ENCODE peak calls at places on chromosome 19, in four cellular contexts. Q is neuronal stem cell, V is trophoblast cell, M is H1. N is an unnamed sample.
A peak's percentile ranks its signal among the peaks of the same experiment; 100 is the strongest.

GRCh38 chr19:6415592-6416190 is 8.9 kb downstream of the KHSRP start:
- DNase-seq in M (no peak), Q (no peak), V (no peak), N (no peak)

GRCh38 chr19:35582760-35583159 is 3.2 kb upstream of the PMIS2 start:
- DNase-seq in Q (no peak), M (no peak), V (no peak), N (no peak)

GRCh38 chr19:46732966-46733692 is 12.7 kb upstream of the FKRP start:
- DNase-seq in Q (no peak), V (no peak), M (no peak), N (peak; percentile 76)

GRCh38 chr19:30096596-30097370 is 154.7 kb downstream of the URI1 start:
- DNase-seq in V (no peak), Q (no peak), M (no peak), N (no peak)

GRCh38 chr19:10292206-10292788 is 2.5 kb downstream of the ICAM5 start:
- DNase-seq in M (peak; percentile 100), Q (peak; percentile 77), V (peak; percentile 68), N (peak; percentile 76)

GRCh38 chr19:45554481-45554880 is 30.1 kb downstream of the OPA3 start:
- DNase-seq in M (no peak), V (no peak), Q (no peak), N (no peak)

GRCh38 chr19:40335855-40336700 is 12.1 kb downstream of the C19orf47 start:
- DNase-seq in M (no peak), V (no peak), Q (no peak), N (peak; percentile 9)

GRCh38 chr19:40360020-40360686 is 11.7 kb downstream of the PLD3 start:
- DNase-seq in Q (no peak), V (peak; percentile 14), M (no peak), N (no peak)

GRCh38 chr19:46426506-46427162 is 2.1 kb downstream of the PNMA8C start:
- DNase-seq in M (peak; percentile 91), V (peak; percentile 37), Q (peak; percentile 88), N (peak; percentile 83)

GRCh38 chr19:40163541-40164129 is 27.6 kb upstream of the MAP3K10 start:
- DNase-seq in M (no peak), V (no peak), Q (no peak), N (no peak)

GRCh38 chr19:35164418-35164817 is 9.9 kb downstream of the FXYD5 start:
- DNase-seq in M (no peak), Q (no peak), V (no peak), N (no peak)

GRCh38 chr19:9435279-9436268 is at the start of gene ZNF266:
- DNase-seq in Q (peak; percentile 87), M (peak; percentile 91), V (peak; percentile 96), N (peak; percentile 94)

GRCh38 chr19:56660381-56661105 is 11.0 kb downstream of the ZNF835 start:
- DNase-seq in Q (no peak), V (peak; percentile 33), M (no peak), N (no peak)

GRCh38 chr19:20558011-20558410 is 7.6 kb downstream of the ZNF737 start:
- DNase-seq in Q (no peak), V (peak; percentile 8), M (peak; percentile 79), N (no peak)

GRCh38 chr19:49696865-49697264 is 5.9 kb downstream of the CPT1C start:
- DNase-seq in Q (no peak), M (no peak), V (no peak), N (no peak)

GRCh38 chr19:49113762-49114629 is at the start of gene LIN7B:
- DNase-seq in Q (peak; percentile 71), M (peak; percentile 88), V (peak; percentile 82), N (peak; percentile 57)

GRCh38 chr19:43488179-43488578 is 16.4 kb downstream of the PHLDB3 start:
- DNase-seq in M (no peak), V (no peak), Q (no peak), N (no peak)

GRCh38 chr19:18603958-18604819 is 2.4 kb downstream of the CRLF1 start:
- DNase-seq in V (no peak), Q (no peak), M (peak; percentile 62), N (no peak)

GRCh38 chr19:34994643-34995471 is 5.3 kb upstream of the GRAMD1A start:
- DNase-seq in M (no peak), V (no peak), Q (no peak), N (no peak)

GRCh38 chr19:33390908-33391630 is 17.6 kb downstream of the CEBPG start:
- DNase-seq in M (no peak), Q (no peak), V (no peak), N (no peak)

GRCh38 chr19:48413879-48414623 is 20.6 kb downstream of the GRIN2D start:
- DNase-seq in V (no peak), Q (no peak), M (peak; percentile 70), N (peak; percentile 31)

GRCh38 chr19:19663292-19664120 is at the start of gene ATP13A1:
- DNase-seq in Q (peak; percentile 92), V (peak; percentile 97), M (peak; percentile 92), N (peak; percentile 98)

GRCh38 chr19:47230122-47230920 is 678 bp downstream of the BBC3 start:
- DNase-seq in V (no peak), M (peak; percentile 93), Q (no peak), N (peak; percentile 56)

GRCh38 chr19:50242586-50242985 is 39.2 kb downstream of the MYH14 start:
- DNase-seq in M (no peak), Q (no peak), V (no peak), N (no peak)

GRCh38 chr19:53537126-53537522 is 821 bp upstream of the ZNF331 start:
- DNase-seq in Q (no peak), M (no peak), V (peak; percentile 65), N (no peak)

GRCh38 chr19:8367327-8368001 is 3.5 kb downstream of the ANGPTL4 start:
- DNase-seq in Q (peak; percentile 33), V (peak; percentile 98), M (peak; percentile 61), N (peak; percentile 99)

GRCh38 chr19:30799854-30800755 is 427.9 kb downstream of the ZNF536 start:
- DNase-seq in V (peak; percentile 20), M (peak; percentile 90), Q (peak; percentile 50), N (peak; percentile 5)

GRCh38 chr19:45117167-45117594 is 24.2 kb downstream of the PPP1R37 start:
- DNase-seq in M (no peak), V (no peak), Q (no peak), N (peak; percentile 40)

DNA sequence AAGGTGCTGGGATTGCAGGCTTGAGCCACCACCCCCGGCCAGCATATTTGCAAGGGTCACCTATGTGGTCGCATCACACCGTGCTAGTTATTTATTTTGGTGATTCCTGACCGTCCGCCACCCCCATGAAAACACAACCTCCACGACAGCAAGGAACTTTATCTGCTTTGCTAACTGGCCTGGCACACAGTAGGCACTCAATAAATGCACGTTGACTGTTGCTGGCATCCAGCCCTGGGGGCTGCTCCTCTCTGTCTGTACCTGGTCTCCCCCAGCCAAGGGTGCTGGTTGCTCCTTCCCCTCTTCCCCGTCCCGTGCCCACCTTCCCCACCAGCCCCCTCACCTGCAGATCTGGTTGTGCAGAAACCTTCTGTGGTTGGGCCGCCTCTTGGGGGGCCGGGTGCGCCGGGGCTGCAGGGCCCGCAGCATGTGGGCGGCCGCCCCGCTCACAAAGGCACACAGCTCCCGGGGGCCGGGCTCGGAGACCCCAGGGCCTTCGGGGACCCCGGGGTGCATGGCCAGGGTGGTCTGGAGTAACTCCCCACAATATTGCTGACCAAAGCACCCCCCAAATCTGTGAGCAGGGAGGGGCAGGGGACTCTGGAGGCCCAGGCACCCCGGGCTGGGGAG is 397 bp downstream of the C19orf85 start:
- DNase-seq in M (peak; percentile 44), V (no peak), Q (no peak), N (no peak)
- H3K4me3 ChIP-seq in M (no peak overlapping the region), V (no peak overlapping the region), Q (no peak overlapping the region), N (no peak overlapping the region)

DNA sequence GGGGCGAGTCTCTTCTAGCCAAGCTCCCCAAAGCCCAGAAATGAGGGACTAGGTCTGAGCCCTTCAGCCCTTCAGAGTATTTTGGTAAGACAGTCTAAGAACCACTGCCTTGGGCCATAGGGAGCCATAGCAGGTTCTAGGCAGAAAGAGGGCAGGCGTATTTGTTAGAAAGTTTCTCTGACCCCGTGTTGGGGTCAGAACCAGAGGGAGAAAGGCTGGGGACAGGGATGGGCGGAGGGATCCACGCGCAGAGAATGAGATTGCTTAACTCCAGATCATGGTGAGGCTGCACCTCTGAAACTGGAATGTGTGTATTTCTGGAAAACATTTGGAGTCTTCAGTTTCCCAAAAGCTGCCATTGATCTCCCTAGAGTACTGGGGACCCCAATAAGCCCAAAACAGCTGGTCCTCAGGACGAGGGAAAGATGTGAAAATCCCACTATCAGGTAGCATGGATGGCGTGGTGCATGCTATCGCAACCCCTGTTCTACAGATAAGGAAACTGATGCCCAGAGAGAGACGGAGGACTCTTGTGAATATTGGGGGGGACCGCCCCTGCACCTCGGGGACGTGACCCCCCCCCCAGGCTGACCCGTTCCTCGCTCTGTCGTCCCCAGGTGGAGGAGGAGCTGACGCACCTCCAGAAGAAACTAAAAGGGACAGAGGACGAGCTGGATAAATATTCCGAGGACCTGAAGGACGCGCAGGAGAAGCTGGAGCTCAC is 703 bp upstream of the TPM4 start:
- DNase-seq in V (peak; percentile 28), Q (no peak), M (no peak), N (no peak)
- H2BK12ac ChIP-seq in V (peak overlapping the region; percentile 67), Q (no peak overlapping the region), M (peak overlapping the region; percentile 91), N (peak overlapping the region; percentile 55)

DNA sequence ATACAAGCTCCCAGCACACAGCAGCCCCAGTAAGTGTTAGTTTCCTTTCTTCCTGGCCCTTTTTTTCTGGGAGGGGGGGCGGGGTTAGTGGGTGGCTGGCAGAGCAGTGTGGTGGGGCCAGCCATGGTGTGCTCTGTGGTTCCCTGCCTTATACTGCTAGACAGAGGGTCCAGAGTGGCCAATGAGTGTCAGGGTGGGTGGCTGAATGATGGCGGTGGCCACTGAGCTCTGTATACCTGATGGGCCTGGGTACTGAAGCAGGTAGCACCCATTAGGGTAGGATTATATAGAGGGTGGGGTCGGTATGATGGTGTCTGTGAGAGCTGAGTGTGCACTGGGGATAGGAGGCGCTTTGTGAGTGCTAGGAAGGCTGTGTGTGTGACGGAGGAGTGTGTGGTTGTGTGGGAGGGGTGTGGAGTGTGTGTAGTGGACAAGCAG is 13.8 kb downstream of the CIC start:
- DNase-seq in M (no peak), Q (no peak), V (no peak), N (no peak)
- H3K4me3 ChIP-seq in M (no peak overlapping the region), Q (peak overlapping the region; percentile 81), V (no peak overlapping the region), N (no peak overlapping the region)

GRCh38 chr19:3966051-3967017 is 4.6 kb downstream of the DAPK3 start:
- DNase-seq in M (no peak), V (peak; percentile 55), Q (no peak), N (no peak)
- H2BK12ac ChIP-seq in M (no peak overlapping the region), V (no peak overlapping the region), Q (peak overlapping the region; percentile 22), N (no peak overlapping the region)

DNA sequence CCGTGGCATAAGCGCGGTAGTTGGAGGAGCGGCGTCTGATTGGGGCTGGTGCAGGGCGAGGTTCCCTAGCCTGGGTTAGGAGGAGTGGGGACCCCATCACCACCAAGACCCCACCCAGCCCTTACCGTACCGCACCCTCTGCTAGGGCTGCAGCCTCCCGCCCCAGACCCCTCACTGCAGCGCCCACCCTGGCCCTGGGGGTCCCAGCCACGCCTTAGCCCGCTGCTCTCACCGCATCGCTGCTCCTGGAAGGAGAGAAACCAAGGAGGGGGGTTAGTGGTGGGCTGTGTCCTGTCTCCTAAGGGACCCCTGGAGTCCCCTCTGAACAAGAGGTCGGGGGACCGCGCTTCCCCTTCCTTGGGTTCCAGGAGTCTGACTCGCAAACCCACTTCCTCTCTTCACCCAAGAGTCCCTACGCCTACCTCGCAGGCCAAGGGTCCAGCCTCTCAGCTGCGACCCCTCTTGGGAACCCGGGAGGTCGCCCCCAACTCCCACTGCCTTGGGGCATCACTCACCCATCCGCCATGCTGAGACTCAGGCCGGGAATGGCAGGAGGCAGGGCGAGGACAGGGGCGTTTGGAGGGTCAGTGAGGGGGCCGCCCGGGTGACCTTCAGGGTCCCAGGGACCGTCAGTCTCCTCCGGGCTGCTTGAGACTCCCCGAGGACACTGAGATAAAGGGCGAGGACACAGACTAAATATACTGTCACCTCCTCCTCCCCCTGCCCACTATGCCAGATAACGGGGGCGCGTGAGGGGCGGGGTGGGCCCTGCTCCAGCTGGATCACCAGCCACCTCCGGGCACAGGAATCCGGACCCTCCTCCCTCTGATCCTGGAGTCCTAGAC is at the start of gene TNNI3:
- DNase-seq in V (no peak), M (no peak), Q (no peak), N (no peak)
- H3K4me3 ChIP-seq in V (peak within 1 kb of the TSS; percentile 6), M (peak within 1 kb of the TSS; percentile 53), Q (peak within 1 kb of the TSS; percentile 73), N (no peak within 1 kb of the TSS)

GRCh38 chr19:13850910-13851753 is 25.8 kb upstream of the NANOS3 start:
- DNase-seq in Q (no peak), V (peak; percentile 86), M (no peak), N (peak; percentile 96)
- H2BK12ac ChIP-seq in Q (peak overlapping the region; percentile 77), V (peak overlapping the region; percentile 99), M (peak overlapping the region; percentile 100), N (peak overlapping the region; percentile 100)